ENCODE peak calls at places on chromosomes 7 and 10, in seven cellular contexts. R, I, P, O, U, N and F are unnamed samples.

GRCh38 chr10:95337761-95338160 is 47.0 kb upstream of the PDLIM1 start:
- DNase-seq in N (no peak), I (no peak), R (no peak), P (no peak), U (no peak), O (no peak), F (no peak)

GRCh38 chr10:77977016-77977415 is 50.5 kb upstream of the DLG5 start:
- DNase-seq in R (no peak), P (no peak), U (no peak), N (no peak), O (peak), I (no peak), F (no peak)

GRCh38 chr10:86290933-86291615 is 75.5 kb downstream of the GRID1 start:
- DNase-seq in U (peak), R (no peak), O (peak), I (no peak), P (no peak), N (no peak), F (peak)

GRCh38 chr10:16494174-16494573 is 27.5 kb downstream of the C1QL3 start:
- DNase-seq in U (no peak), P (no peak), O (no peak), I (no peak), R (no peak), N (no peak), F (no peak)

GRCh38 chr10:131141207-131141606 is 170.3 kb downstream of the TCERG1L start:
- DNase-seq in N (no peak), R (no peak), O (no peak), I (no peak), U (no peak), P (no peak), F (no peak)

GRCh38 chr7:159031135-159031701 is 113.4 kb downstream of the VIPR2 start:
- DNase-seq in R (no peak), I (no peak), P (peak), U (no peak), N (peak), O (peak), F (peak)

GRCh38 chr7:100546129-100546867 is 7.3 kb downstream of the AGFG2 start:
- DNase-seq in P (peak), N (no peak), U (no peak), R (peak), I (no peak), O (no peak), F (peak)

GRCh38 chr10:86335831-86336230 is 30.8 kb downstream of the GRID1 start:
- DNase-seq in U (no peak), R (no peak), O (peak), N (no peak), P (no peak), I (no peak), F (no peak)

GRCh38 chr7:134752006-134752760 is 27.3 kb upstream of the CALD1 start:
- DNase-seq in I (no peak), O (no peak), N (peak), R (no peak), P (no peak), U (no peak), F (no peak)

GRCh38 chr7:134365341-134366054 is 48.8 kb upstream of the SLC35B4 start:
- DNase-seq in U (no peak), I (no peak), R (peak), N (no peak), P (no peak), O (no peak), F (no peak)

GRCh38 chr7:27631411-27631810 is 31.3 kb downstream of the HIBADH start:
- DNase-seq in N (no peak), O (no peak), I (no peak), U (no peak), P (no peak), R (no peak), F (no peak)

GRCh38 chr7:97015787-97016391 is 8.7 kb downstream of the DLX5 start:
- DNase-seq in U (no peak), N (peak), I (no peak), O (no peak), R (no peak), P (no peak), F (no peak)

DNA sequence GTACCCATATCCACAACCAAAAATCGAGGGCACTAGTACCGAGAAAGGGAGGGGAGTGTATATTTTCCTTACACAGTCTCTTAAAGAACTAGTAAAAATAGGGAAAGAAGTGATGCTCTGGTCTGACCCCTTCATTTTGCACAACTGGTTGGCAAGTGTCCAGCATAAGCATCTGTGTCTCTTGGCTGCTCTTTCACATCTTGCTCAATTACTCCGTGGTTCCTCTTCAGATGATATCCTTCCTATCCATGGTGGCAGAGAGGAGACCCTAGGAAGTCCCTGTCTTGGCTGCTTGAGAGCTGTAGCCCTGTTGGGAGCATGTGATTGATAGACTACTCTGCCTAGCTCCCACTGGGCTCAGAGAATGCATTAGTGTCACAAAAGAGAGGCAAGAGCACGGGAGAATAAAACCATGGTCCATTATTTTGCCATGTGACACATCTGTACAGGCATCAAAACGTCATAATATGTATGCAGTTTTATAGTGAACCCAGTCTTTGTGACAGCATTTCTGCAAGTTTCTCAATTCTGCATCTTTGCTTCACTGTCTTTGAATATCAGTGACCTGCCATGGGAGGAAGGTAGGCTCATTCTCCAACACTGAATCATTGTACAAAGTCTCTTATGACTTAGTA is 111.8 kb upstream of the ANKRD1 start:
- DNase-seq in P (peak), I (peak), O (peak), R (no peak), N (no peak), U (no peak), F (no peak)
- TF ChIP-seq EP300 in P (no peak), I (peak), O (no peak), R (no peak), N (no peak), U (no peak), F (no peak)

GRCh38 chr7:289756-290553 is at the start of gene FOXL3:
- DNase-seq in N (no peak), U (peak), R (no peak), I (no peak), P (no peak), O (peak), F (no peak)
- H3K4me3 ChIP-seq in N (no peak), U (peak), R (no peak), I (no peak), P (peak), O (no peak), F (peak)

GRCh38 chr10:124588736-124589451 is 127.3 kb downstream of the LHPP start:
- DNase-seq in R (no peak), O (no peak), U (no peak), N (no peak), I (no peak), P (peak), F (peak)
- H3K27ac ChIP-seq in R (no peak), O (peak), U (no peak), N (no peak), I (peak), P (peak), F (no peak)

DNA sequence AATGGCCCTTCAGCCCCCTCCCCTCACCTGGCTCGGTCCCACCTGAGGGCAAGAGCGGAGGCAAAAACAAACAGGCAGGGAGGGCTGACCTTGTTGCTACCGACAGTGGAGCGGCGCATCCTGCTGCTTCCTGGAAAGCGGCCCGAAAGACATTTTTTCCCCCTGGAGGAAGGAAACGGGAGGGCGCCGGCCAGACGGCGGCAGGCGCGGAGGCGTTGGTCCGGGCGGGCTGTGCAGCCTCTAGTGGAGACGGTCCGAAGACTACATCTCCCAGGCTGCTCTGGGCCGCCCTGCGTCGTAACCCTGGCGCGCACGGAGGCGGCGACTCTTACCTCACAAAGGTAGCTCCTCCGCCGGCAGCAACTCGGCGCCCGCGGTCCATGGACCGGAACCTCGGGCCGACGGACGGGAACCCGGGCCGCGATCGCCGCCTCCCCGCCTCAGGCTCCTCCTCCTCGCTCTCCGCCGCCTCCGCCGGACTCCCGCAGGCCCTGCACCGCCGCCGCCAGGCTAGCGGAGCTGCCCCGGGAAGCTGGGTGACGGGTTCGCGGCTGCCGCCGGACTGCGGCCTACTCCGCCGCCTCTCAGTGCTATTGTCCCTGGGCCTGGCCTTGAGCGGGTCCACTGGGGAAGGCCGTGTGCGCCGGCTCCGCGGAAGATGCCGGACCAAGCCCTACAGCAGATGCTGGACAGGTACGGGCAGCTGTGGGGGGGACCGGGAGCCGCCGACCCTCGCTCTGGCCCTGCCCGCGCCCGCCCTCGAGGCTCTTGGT is at the start of the genes CPEB3 and MARCHF5:
- DNase-seq in N (peak), U (peak), I (peak), R (peak), P (peak), O (peak), F (peak)
- TF ChIP-seq EP300 in N (peak), U (no peak), I (peak), R (no peak), P (peak), O (no peak), F (no peak)

DNA sequence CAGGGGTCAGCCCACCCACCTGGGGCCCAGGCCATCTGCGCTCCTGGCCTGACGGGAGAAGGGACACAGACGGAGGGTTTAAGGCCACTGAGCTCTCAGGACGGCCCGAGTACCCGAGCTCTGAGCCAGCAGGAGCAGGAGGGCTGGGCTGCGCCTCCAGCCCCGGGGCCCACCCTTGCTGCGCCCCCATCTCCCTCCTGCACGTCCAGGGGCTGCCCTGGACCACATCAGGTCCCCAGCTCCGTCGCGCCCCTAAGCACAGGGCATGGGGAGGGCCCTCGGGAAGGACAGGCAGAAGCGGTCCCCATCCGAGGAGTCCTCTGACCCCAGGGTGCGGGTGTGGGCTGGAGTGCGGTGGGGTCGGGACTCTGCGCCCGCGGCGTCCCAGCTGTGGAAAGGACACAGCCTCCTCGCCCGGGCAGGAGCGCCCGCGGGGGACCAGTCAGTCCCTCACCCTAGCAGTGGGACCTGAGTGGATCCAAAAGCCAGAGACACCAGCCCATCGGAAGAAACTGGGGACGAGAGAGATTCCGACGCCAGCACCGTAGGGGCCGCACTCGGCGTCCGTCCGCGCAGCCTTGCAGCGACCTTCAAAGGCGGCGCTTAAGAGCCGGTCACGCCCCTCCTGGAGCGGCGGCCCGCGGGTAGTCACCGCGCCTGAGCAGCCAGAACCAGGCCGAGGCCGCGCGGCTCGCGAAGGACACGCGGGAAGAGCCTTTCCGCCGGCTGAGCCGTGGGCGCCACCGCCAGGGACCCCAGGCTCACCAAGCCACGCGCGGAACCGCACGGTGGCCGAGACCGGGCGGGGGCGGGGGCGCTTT is 15.9 kb downstream of the CAMK2B start:
- DNase-seq in N (peak), I (no peak), U (no peak), O (peak), R (no peak), P (peak), F (peak)
- H3K4me3 ChIP-seq in N (peak), I (peak), U (peak), O (peak), R (no peak), P (peak), F (peak)

GRCh38 chr7:101787864-101788263 is 29.6 kb upstream of the CUX1 start:
- DNase-seq in U (no peak), I (no peak), N (no peak), P (no peak), R (no peak), O (no peak), F (no peak)

GRCh38 chr7:101788517-101788916 is 28.9 kb upstream of the CUX1 start:
- DNase-seq in R (no peak), N (no peak), I (no peak), P (no peak), O (no peak), U (no peak), F (no peak)

GRCh38 chr7:101792051-101792651 is 25.3 kb upstream of the CUX1 start:
- DNase-seq in O (peak), I (peak), N (no peak), R (no peak), U (no peak), P (no peak), F (no peak)

GRCh38 chr7:101795461-101795860 is 22.0 kb upstream of the CUX1 start:
- DNase-seq in U (no peak), R (no peak), N (no peak), P (no peak), I (no peak), O (no peak), F (no peak)

DNA sequence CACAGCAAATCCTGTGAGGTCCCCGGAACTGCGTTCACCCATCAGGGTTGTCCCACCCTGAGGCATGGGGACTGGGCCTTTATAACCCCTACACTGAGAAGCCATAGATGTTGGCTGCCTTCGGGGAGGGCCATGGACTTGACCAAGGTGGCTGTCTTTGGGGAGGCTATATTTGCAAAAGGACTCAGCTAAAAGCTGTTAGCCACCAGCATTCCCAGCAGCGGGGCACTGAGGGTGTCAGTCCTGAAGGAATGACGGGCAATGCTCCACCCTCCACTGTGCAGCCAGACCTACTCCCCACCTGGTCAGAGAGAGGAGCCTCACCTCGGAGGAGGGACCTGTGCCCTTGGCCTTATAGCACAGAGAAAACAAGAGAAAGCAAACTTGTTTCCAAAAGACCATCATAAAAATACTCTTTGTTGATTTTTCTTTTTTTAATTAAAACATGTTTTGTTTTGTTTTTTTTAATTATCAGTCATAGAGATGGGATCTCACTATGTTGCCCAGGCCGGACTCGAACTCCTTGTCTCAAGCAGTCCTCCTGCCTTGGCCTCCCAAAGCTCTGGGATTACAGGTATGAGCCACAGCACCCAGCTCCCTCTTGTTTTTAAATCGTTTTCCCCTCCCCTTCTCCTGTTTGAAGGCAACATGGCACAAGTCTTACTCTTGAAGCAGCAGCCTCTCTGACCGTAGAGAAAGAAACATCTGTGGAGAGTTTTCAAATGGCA is 26.7 kb upstream of the CUX1 start:
- DNase-seq in R (no peak), P (no peak), U (no peak), N (no peak), O (no peak), I (no peak), F (no peak)
- H3K27ac ChIP-seq in R (no peak), P (no peak), U (no peak), N (no peak), O (no peak), I (no peak), F (no peak)

DNA sequence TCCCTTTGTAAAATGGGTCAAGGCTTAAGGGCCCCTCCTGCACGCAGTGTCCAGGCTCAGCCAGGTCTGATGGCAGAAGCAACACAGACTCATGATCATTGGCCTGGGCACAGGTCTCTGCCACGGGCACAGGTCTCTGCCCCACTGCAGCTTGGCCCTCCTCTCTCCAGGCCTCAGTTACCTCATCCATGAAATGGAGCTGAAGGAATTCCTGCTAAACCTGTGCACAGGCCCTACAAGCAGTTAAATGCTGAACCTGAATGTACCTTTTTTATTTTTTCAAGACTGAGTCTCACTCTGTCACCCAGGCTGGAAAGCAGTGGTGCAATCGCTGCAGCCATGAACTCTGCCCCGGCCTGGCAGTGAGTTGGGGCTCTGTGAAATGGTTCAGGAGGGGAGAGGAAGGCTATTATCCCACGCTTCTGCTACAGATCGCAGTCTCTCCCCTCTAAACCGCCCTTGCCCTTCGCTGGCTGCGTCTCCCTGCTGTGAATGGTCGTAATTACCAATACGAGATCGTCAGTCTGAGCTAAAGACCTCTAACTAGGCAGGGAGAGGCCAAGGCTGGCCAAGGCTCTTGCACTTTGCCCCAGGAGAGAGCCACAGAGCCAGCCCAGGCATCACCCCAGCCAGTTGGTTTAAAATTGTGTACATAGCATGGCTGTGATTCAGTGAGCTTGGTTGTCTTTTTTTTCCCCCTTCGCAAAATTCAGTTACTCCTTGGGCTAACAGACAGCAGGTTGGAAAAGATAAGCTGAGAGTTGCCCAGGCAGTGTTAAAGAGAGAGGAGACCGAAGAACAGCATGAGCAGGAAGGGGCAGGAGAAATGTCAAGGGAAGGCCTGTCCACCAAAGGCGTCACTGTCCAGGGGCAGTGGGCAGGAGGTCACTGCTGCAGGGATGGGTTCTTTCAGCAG is 93.0 kb upstream of the KCTD7 start:
- DNase-seq in U (no peak), N (no peak), P (no peak), O (no peak), I (no peak), R (no peak), F (no peak)
- TF ChIP-seq EP300 in U (no peak), N (no peak), P (no peak), O (no peak), I (no peak), R (no peak), F (no peak)

DNA sequence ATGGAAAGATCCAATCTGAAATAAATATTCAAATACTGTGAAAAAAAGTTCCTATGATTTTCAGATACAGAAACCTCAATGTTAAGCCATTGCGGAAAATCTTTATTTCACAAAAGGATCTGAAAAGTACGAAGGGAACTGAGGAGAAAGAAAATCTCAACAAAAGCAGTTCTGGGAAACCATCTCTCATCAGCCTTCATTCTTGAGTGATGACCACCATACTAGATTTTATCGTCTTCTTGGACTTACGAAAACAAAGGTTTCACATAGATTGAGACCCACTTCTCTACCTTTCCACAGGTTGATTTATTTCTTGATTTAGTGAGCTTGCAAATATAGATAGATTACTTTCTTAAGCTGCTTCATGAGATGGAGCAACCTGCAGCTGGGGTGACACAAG is 293.4 kb upstream of the LYZL1 start:
- DNase-seq in O (no peak), N (no peak), P (no peak), I (no peak), U (no peak), R (no peak), F (no peak)
- H3K4me3 ChIP-seq in O (no peak), N (no peak), P (no peak), I (no peak), U (no peak), R (no peak), F (no peak)

GRCh38 chr10:103715430-103715829 is 139.9 kb downstream of the SH3PXD2A start:
- DNase-seq in I (no peak), P (no peak), O (no peak), N (no peak), U (no peak), R (no peak), F (no peak)
- H3K27ac ChIP-seq in I (peak), P (no peak), O (no peak), N (peak), U (no peak), R (peak), F (peak)